ENCODE peak calls at places on chromosomes 1 and 21, in five cellular contexts. R is ascending aorta, T is nephron progenitor cell, X is psoas muscle, H is natural killer cell. Q is an unnamed sample.
A peak's percentile ranks its signal among the peaks of the same experiment; 100 is the strongest.

GRCh38 chr21:45079351-45079750 is 5.0 kb downstream of the ADARB1 start:
- DNase-seq in R (no peak), T (no peak), X (no peak), H (no peak), Q (no peak)

GRCh38 chr1:151790940-151791651 is 796 bp upstream of the TDRKH start:
- DNase-seq in R (no peak), T (peak; percentile 33), X (peak; percentile 18), H (no peak), Q (no peak)

GRCh38 chr1:22761821-22762220 is 51.2 kb downstream of the EPHB2 start:
- DNase-seq in R (no peak), T (no peak), X (no peak), H (no peak), Q (no peak)

GRCh38 chr1:57729181-57729580 is 305.3 kb upstream of the DAB1 start:
- DNase-seq in R (no peak), T (no peak), X (no peak), H (no peak), Q (no peak)

GRCh38 chr1:237041795-237042466 is at the start of gene RYR2:
- DNase-seq in R (no peak), T (peak; percentile 71), X (no peak), H (no peak), Q (peak; percentile 64)

GRCh38 chr1:67460648-67461500 is 30.7 kb upstream of the SERBP1 start:
- DNase-seq in R (no peak), T (no peak), X (peak; percentile 44), H (no peak), Q (no peak)

GRCh38 chr1:236394905-236395779 is 1.1 kb downstream of the EDARADD start:
- DNase-seq in R (no peak), T (peak; percentile 67), X (peak; percentile 18), H (peak; percentile 41), Q (peak; percentile 25)

GRCh38 chr1:165531021-165531420 is 12.8 kb upstream of the LRRC52 start:
- DNase-seq in R (no peak), T (no peak), X (no peak), H (no peak), Q (no peak)

GRCh38 chr1:157315544-157315943 is 177.3 kb upstream of the ETV3 start:
- DNase-seq in R (no peak), T (no peak), X (no peak), H (no peak), Q (no peak)

GRCh38 chr1:77288275-77288674 is 6.5 kb downstream of the AK5 start:
- DNase-seq in R (no peak), T (no peak), X (no peak), H (no peak), Q (no peak)

GRCh38 chr21:26811031-26811430 is 34.2 kb downstream of the ADAMTS1 start:
- DNase-seq in R (no peak), T (no peak), X (no peak), H (no peak), Q (no peak)

GRCh38 chr1:180586671-180587155 is 27.9 kb downstream of the OVAAL start:
- DNase-seq in R (no peak), T (no peak), X (no peak), H (no peak), Q (no peak)

GRCh38 chr1:113325039-113325438 is 65.3 kb upstream of the MAGI3 start:
- DNase-seq in R (no peak), T (no peak), X (no peak), H (no peak), Q (no peak)

GRCh38 chr1:183281039-183281438 is 95.0 kb downstream of the LAMC2 start:
- DNase-seq in R (no peak), T (no peak), X (peak; percentile 64), H (no peak), Q (peak; percentile 54)

GRCh38 chr1:229011022-229011421 is 259.9 kb upstream of the RAB4A start:
- DNase-seq in R (no peak), T (no peak), X (no peak), H (no peak), Q (no peak)

GRCh38 chr21:46122241-46122671 is 24.3 kb downstream of the COL6A2 start:
- DNase-seq in R (no peak), T (no peak), X (no peak), H (no peak), Q (no peak)

GRCh38 chr1:36157973-36158826 is 2.2 kb downstream of the MAP7D1 start:
- DNase-seq in R (no peak), T (no peak), X (no peak), H (no peak), Q (no peak)

GRCh38 chr21:16159971-16160350 is 430.2 kb downstream of the USP25 start:
- DNase-seq in R (no peak), T (no peak), X (no peak), H (no peak), Q (no peak)

GRCh38 chr1:215710340-215710971 is 143.4 kb downstream of the KCTD3 start:
- DNase-seq in R (no peak), T (peak; percentile 41), X (no peak), H (no peak), Q (peak; percentile 77)

GRCh38 chr1:29389533-29390041 is 153.3 kb downstream of the PTPRU start:
- DNase-seq in R (no peak), T (no peak), X (no peak), H (no peak), Q (no peak)

GRCh38 chr1:4482526-4482925 is 171.9 kb upstream of the AJAP1 start:
- DNase-seq in R (no peak), T (no peak), X (no peak), H (no peak), Q (no peak)

GRCh38 chr1:196497824-196498223 is 110.4 kb downstream of the KCNT2 start:
- DNase-seq in R (no peak), T (no peak), X (no peak), H (no peak), Q (no peak)

GRCh38 chr21:45555557-45556301 is 13.5 kb upstream of the SLC19A1 start:
- DNase-seq in R (no peak), T (peak; percentile 79), X (peak; percentile 64), H (no peak), Q (peak; percentile 79)

GRCh38 chr1:21020151-21020550 is 156.5 kb downstream of the EIF4G3 start:
- DNase-seq in R (no peak), T (no peak), X (no peak), H (no peak), Q (no peak)

GRCh38 chr1:150236614-150236934 is 662 bp upstream of the ANP32E start:
- DNase-seq in R (no peak), T (no peak), X (no peak), H (no peak), Q (no peak)
- TF ChIP-seq CTCF in R (no peak), T (peak; percentile 4), X (no peak), H (peak; percentile 8), Q (no peak)

DNA sequence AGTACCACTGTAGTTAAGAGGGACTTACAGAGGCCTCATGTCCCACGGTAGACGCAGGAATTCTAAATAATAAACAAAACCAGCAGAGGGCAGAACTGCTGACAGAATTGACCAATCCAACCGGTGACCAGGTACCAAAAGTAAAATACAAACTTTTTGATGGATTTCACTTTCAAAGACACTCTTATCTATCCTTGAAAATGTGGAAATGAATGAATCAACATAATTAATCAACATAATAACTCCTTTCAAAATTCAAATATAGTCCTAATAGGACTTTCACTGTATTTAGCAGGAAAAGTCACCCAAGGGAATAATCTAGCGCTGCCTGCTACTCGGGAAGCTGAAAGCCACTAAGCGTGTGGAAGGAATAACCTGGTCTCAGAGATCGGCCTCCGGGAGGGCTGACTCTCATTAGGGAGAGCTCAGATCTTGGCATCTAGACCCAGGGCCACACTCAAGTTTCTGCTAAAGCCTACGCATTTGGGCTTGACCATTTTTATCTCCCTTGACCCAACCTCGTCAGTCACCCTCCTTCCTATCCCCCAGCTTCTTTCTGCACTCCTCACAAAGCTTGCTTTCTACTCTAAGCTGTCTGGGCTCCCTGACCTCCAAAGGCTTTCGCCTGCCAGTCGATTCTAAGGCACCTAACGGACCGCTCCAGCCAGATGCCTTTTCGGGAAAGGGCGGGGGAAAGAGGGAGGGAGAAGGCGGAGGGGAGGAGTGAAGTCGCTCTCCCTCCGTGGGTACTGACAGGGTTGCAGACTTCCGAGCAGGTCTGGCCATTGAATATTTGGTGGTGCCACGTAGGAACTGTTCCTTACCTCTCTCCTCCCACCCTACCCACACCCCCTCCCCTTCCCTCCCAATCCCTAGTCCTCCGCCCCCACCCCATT is 1.6 kb downstream of the COL11A1 start:
- DNase-seq in R (no peak), T (peak; percentile 54), X (peak; percentile 12), H (no peak), Q (peak; percentile 72)
- TF ChIP-seq CTCF in R (peak; percentile 47), T (peak; percentile 52), X (peak; percentile 50), H (no peak), Q (peak; percentile 80)

DNA sequence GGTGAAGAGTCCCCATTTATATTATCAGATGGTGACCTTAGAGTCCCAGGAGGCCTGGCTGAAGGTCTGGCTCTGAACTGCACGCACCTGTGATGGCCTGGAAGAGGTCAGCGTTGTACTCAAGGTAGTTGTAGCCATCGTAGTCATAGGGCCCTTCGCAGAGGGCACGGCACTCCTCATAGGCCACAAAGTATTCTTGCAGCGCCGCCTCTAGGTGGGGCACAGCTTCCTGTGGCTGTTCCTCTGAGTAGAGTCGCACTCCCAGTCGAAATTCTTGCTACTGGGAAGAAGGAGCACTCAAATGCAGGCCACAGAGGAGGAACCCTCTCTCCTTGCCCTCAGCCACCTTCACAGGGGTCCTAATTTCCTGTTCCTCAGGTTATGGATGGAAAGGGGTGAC is 7.7 kb downstream of the P3H1 start:
- DNase-seq in R (no peak), T (no peak), X (no peak), H (no peak), Q (no peak)
- TF ChIP-seq CTCF in R (no peak), T (no peak), X (no peak), H (no peak), Q (peak; percentile 11)

DNA sequence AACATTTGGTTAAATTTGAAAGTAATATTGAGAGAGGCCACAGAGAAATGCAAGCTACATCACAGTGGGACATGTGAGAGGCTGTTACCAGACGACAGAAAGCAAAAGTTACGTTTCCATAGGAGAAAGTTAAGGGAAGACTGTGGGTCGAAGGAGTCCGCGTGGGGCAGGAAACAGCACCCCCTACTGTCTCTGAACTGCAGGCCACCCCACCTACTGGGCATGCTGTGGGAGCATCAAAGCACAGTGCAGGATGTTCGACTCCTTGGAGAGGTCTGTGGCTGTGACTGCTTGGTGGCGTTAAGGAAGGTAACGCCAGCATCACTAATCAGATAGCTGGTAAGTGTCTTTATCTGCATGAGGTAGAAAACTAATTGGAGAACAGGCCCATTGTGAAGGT is 123.9 kb downstream of the PTBP2 start:
- DNase-seq in R (no peak), T (peak; percentile 14), X (no peak), H (no peak), Q (peak; percentile 53)
- TF ChIP-seq CTCF in R (peak; percentile 24), T (peak; percentile 30), X (peak; percentile 54), H (peak; percentile 26), Q (peak; percentile 76)

DNA sequence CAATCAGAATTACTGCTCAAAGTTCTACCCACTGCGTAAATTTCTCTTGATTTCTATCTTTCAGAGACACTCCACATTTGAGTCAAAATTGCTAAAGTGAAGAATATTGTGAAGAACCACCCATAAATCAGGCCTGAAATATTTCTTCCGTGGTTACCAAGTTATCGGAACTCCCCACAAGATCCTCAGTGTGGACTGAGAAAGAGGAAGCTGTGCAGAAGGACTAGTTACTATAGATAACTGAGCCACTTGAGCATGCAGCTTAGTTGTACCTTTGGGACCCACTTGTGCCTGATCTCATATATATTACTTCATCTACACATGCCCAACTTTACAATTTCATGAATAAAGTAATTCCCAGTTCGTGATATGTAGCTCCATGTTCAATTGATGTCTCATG is 18.4 kb downstream of the RWDD3 start:
- DNase-seq in R (no peak), T (no peak), X (no peak), H (no peak), Q (no peak)
- TF ChIP-seq CTCF in R (no peak), T (no peak), X (no peak), H (no peak), Q (no peak)

GRCh38 chr1:195345149-195345548 is 1263.1 kb downstream of the KCNT2 start:
- DNase-seq in R (no peak), T (peak; percentile 43), X (no peak), H (no peak), Q (no peak)
- TF ChIP-seq CTCF in R (no peak), T (peak; percentile 20), X (no peak), H (no peak), Q (no peak)

Q was measured in A673.